ENCODE peak calls at places on chromosome 11, in seven cellular contexts. Q is heart left ventricle; K is left lung; L is effector memory CD8-positive, alpha-beta T cell; Z is Panc1; M is HCT116; H is activated T-cell treated with anti-CD3 and anti-CD28 coated beads, Interleukin-2, amount 50 U/mL, for 4 hours. I is an unnamed sample.

GRCh38 chr11:64583296-64584262 is 7.4 kb upstream of the SLC22A12 start:
- ATAC-seq in Z (peak), L (no peak), K (no peak), Q (peak), M (no peak), H (no peak), I (no peak)

GRCh38 chr11:93579187-93579773 is 36.1 kb upstream of the SMCO4 start:
- ATAC-seq in K (no peak), Z (no peak), Q (no peak), M (no peak), H (peak), L (no peak), I (no peak)

GRCh38 chr11:57072640-57073039 is 83.9 kb downstream of the OR5AK2 start:
- ATAC-seq in K (peak), L (no peak), Z (peak), Q (peak), H (no peak), M (no peak), I (peak)

GRCh38 chr11:5196067-5196466 is 4.4 kb downstream of the OR51V1 start:
- ATAC-seq in Z (no peak), K (no peak), M (peak), H (no peak), L (no peak), Q (no peak), I (no peak)

GRCh38 chr11:66365711-66366619 is 5.6 kb downstream of the SLC29A2 start:
- ATAC-seq in M (no peak), K (no peak), Q (no peak), H (no peak), L (no peak), Z (peak), I (no peak)

GRCh38 chr11:61747389-61748285 is 4.8 kb upstream of the MYRF start:
- ATAC-seq in M (peak), Q (peak), H (peak), L (peak), Z (peak), K (peak), I (peak)

GRCh38 chr11:66353762-66354161 is 6.3 kb upstream of the B4GAT1 start:
- ATAC-seq in Q (no peak), M (no peak), H (no peak), K (peak), Z (no peak), L (no peak), I (no peak)

GRCh38 chr11:32065865-32066264 is 25.0 kb upstream of the RCN1 start:
- ATAC-seq in M (no peak), Q (no peak), L (no peak), Z (no peak), H (no peak), K (no peak), I (no peak)

GRCh38 chr11:93718057-93718563 is 23.2 kb downstream of the TAF1D start:
- ATAC-seq in L (peak), Z (no peak), Q (no peak), M (no peak), H (peak), K (no peak), I (no peak)

GRCh38 chr11:105000167-105000566 is 22.8 kb downstream of the CASP5 start:
- ATAC-seq in Z (peak), H (no peak), M (peak), K (no peak), L (peak), Q (no peak), I (no peak)

GRCh38 chr11:111913031-111913861 is 712 bp downstream of the HSPB2 start:
- ATAC-seq in K (peak), H (no peak), L (no peak), Q (peak), Z (no peak), M (no peak), I (no peak)

GRCh38 chr11:4704790-4705334 is 278 bp downstream of the MMP26 start:
- ATAC-seq in Z (no peak), K (no peak), Q (no peak), L (no peak), M (no peak), H (no peak), I (no peak)

GRCh38 chr11:3135491-3136440 is 29.3 kb downstream of the OSBPL5 start:
- ATAC-seq in K (no peak), Z (peak), L (peak), M (peak), H (no peak), Q (peak), I (no peak)

I was measured in gastroesophageal sphincter.